ENCODE peak calls at places on chromosome 16, in ten cellular contexts. Z, Q, G, J, U, V, Y, H, F and L are unnamed samples. For H3K36me3, the result is how much of the 10 kb centered on the place peaks cover.

GRCh38 chr16:17744903-17745581 is 274.3 kb upstream of the XYLT1 start:
- DNase-seq in J (peak), V (no peak), Q (no peak), H (no peak), Y (no peak), Z (peak), F (no peak), U (peak), G (no peak), L (peak)

GRCh38 chr16:76854234-76854633 is 336.8 kb upstream of the MON1B start:
- DNase-seq in G (no peak), J (no peak), F (no peak), Z (no peak), Q (no peak), H (no peak), Y (no peak), U (no peak), V (no peak), L (peak)

GRCh38 chr16:9092963-9093477 is 1.6 kb downstream of the HAPSTR1 start:
- DNase-seq in J (no peak), G (no peak), U (no peak), Y (no peak), Z (peak), H (peak), V (no peak), Q (no peak), F (peak), L (peak)

GRCh38 chr16:75491876-75492275 is 3.4 kb downstream of the CHST6 start:
- DNase-seq in J (no peak), Z (peak), G (no peak), Y (no peak), U (no peak), V (no peak), H (no peak), Q (no peak), F (no peak), L (peak)

GRCh38 chr16:23699100-23699499 is 13.9 kb downstream of the ERN2 start:
- DNase-seq in G (peak), U (no peak), Z (no peak), F (no peak), H (peak), Y (no peak), J (no peak), Q (no peak), V (no peak), L (no peak)

GRCh38 chr16:3590736-3591435 is 13.7 kb upstream of the NLRC3 start:
- DNase-seq in H (no peak), F (no peak), Q (no peak), Z (no peak), G (peak), U (no peak), J (no peak), V (no peak), Y (no peak), L (peak)

GRCh38 chr16:8886593-8887437 is 4.7 kb downstream of the LITAFD start:
- DNase-seq in U (no peak), Z (no peak), H (peak), J (no peak), V (no peak), G (no peak), Y (no peak), F (no peak), Q (no peak), L (no peak)

GRCh38 chr16:51465026-51465425 is 314.0 kb upstream of the SALL1 start:
- DNase-seq in J (peak), U (no peak), G (no peak), Z (no peak), Q (no peak), Y (no peak), V (no peak), F (no peak), H (no peak), L (no peak)

GRCh38 chr16:52837251-52837650 is 215.4 kb downstream of the CHD9NB start:
- DNase-seq in Z (no peak), H (no peak), F (no peak), G (peak), U (no peak), Q (no peak), V (no peak), Y (no peak), J (peak), L (no peak)

GRCh38 chr16:83689385-83689831 is 118.4 kb upstream of the HSBP1 start:
- DNase-seq in G (peak), Z (no peak), F (no peak), U (no peak), Y (peak), Q (peak), J (peak), V (no peak), H (no peak), L (peak)

GRCh38 chr16:85554791-85555548 is 58.2 kb upstream of the GSE1 start:
- DNase-seq in Q (no peak), F (peak), G (peak), U (no peak), Z (peak), J (peak), Y (no peak), V (peak), H (peak), L (peak)

GRCh38 chr16:65469116-65469515 is 347.3 kb upstream of the CDH11 start:
- DNase-seq in J (no peak), Z (no peak), Y (no peak), Q (no peak), F (no peak), V (no peak), H (no peak), G (no peak), U (no peak), L (no peak)

GRCh38 chr16:29720703-29721102 is 25.1 kb downstream of the C16orf54 start:
- DNase-seq in Q (no peak), V (no peak), U (no peak), H (no peak), Z (no peak), Y (no peak), G (no peak), F (no peak), J (no peak), L (no peak)

GRCh38 chr16:3876695-3877094 is 3.8 kb downstream of the CREBBP start:
- DNase-seq in F (no peak), Y (no peak), G (no peak), Z (no peak), U (no peak), H (no peak), V (no peak), J (peak), Q (no peak), L (no peak)

GRCh38 chr16:84922351-84923135 is 88.8 kb downstream of the ZDHHC7 start:
- DNase-seq in H (peak), V (peak), U (no peak), G (no peak), F (peak), J (no peak), Y (no peak), Q (no peak), Z (peak), L (no peak)

GRCh38 chr16:81432899-81433560 is 11.6 kb upstream of the CMIP start:
- DNase-seq in G (no peak), V (no peak), J (no peak), Q (no peak), H (no peak), F (no peak), Z (no peak), U (no peak), Y (no peak), L (peak)

GRCh38 chr16:12016166-12016947 is 39.8 kb downstream of the SNX29 start:
- DNase-seq in H (no peak), Y (no peak), Q (no peak), J (peak), V (no peak), Z (no peak), F (no peak), G (peak), U (no peak), L (no peak)

GRCh38 chr16:309476-309875 is 26.5 kb downstream of the PDIA2 start:
- DNase-seq in J (no peak), V (no peak), U (no peak), Q (no peak), Y (no peak), Z (no peak), F (no peak), G (no peak), H (no peak), L (no peak)

GRCh38 chr16:88649195-88649923 is 1.5 kb downstream of the CYBA start:
- DNase-seq in Y (no peak), G (no peak), H (peak), Q (no peak), U (no peak), Z (no peak), V (no peak), J (no peak), F (no peak), L (no peak)

GRCh38 chr16:89037261-89038152 is 56.1 kb upstream of the ACSF3 start:
- DNase-seq in Y (no peak), Q (no peak), H (peak), J (peak), F (no peak), G (peak), U (peak), Z (peak), V (no peak), L (peak)

GRCh38 chr16:35146031-35146710 is 1686.8 kb downstream of the TP53TG3F start:
- DNase-seq in Z (no peak), J (no peak), H (no peak), U (no peak), Y (no peak), F (no peak), V (no peak), G (no peak), Q (no peak), L (no peak)
- H3K4me3 ChIP-seq in Z (no peak), J (no peak), H (no peak), U (no peak), Y (no peak), F (no peak), V (no peak), G (no peak), Q (no peak), L (no peak)

DNA sequence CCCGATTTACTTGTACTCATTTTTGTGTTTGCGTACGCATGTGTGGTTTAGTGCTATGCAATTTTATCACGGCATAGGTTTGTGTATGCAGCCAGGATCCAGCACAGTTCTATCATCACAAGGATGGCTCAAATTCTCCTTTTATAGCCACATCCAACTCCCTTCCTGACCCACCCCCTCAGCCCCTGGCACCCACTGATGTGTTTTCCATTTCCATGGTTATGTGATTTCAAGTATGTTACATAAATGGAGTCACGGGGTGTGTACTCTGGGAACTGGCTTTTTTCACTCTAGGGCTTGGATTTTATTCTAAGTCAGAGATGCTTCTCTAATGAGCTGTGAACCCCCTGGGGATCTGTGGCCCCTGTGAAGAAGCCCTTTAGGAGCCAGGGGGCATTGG is 16.8 kb downstream of the IL4R start:
- DNase-seq in Q (no peak), Z (no peak), F (peak), H (peak), Y (no peak), J (peak), V (peak), G (peak), U (no peak), L (no peak)
- H3K36me3 ChIP-seq in Q (under half), Z (under half), F (under half), H (under half), Y (under half), J (under half), V (under half), G (under half), U (under half), L (under half)

GRCh38 chr16:47141773-47142468 is 1.8 kb downstream of the NETO2 start:
- DNase-seq in Y (peak), V (peak), Q (peak), G (peak), F (peak), J (peak), H (peak), Z (peak), U (peak), L (peak)
- H3K4me3 ChIP-seq in Y (peak), V (peak), Q (peak), G (peak), F (peak), J (peak), H (no peak), Z (peak), U (peak), L (peak)

DNA sequence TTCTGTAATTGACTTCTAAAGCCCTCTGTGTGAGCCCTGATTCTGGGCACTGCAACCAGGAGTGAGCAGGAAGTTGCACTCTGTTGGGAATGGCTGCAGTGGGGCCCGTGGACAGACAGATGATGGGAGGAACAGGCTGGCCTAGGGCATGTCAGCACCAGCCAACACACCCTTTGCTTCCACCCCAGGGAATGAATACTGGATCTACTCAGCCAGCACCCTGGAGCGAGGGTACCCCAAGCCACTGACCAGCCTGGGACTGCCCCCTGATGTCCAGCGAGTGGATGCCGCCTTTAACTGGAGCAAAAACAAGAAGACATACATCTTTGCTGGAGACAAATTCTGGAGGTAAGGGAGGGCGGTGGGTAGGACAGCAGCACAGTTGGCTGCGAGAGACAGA is 10.8 kb upstream of the LPCAT2 start:
- DNase-seq in J (no peak), U (no peak), Y (no peak), G (no peak), Z (no peak), H (no peak), F (no peak), Q (no peak), V (no peak), L (peak)
- H3K36me3 ChIP-seq in J (under half), U (under half), Y (under half), G (under half), Z (under half), H (under half), F (under half), Q (under half), V (under half), L (under half)

GRCh38 chr16:50263940-50264929 is 2.1 kb upstream of the ADCY7 start:
- DNase-seq in Y (no peak), Z (no peak), U (no peak), Q (peak), H (no peak), V (no peak), F (no peak), J (peak), G (peak), L (no peak)
- H3K4me3 ChIP-seq in Y (no peak), Z (no peak), U (no peak), Q (no peak), H (no peak), V (no peak), F (no peak), J (no peak), G (no peak), L (no peak)

DNA sequence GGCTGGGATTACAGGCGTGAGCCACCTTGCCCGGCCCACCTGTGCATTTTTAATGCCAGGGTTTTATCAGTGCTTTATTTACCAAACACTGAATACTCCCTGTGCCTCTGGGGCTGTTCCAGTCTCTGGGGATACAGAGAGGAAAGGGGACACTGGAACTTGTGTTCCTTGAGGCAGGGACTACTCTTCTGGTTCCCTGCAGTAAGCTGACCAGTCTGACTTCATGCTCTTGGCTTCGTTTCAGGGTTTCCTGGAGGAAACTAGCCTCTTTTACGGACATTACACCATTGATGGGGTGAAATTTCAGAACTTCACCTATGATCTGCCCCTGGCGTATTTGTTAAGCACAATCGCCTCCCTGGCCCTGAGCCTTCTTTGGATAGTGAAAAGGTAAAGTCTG is 37.4 kb upstream of the COQ7 start:
- DNase-seq in J (no peak), U (no peak), H (no peak), Z (no peak), Y (no peak), V (no peak), Q (no peak), F (no peak), G (no peak), L (no peak)
- H3K36me3 ChIP-seq in J (under half), U (under half), H (under half), Z (under half), Y (under half), V (under half), Q (under half), F (under half), G (under half), L (under half)